ENCODE peak calls at places on chromosome X, in eight cellular contexts. E is colonic mucosa; D is Jurkat, Clone E6-1; L is prostate gland; A is esophagus muscularis mucosa; X is foreskin fibroblast; H is SK-N-SH; W is fibroblast of the aortic adventitia. C is an unnamed sample.

GRCh38 chrX:23901805-23902204 is 5.9 kb downstream of the APOO start:
- DNase-seq in E (peak; percentile 72), D (peak; percentile 54), L (peak; percentile 57), A (no peak), X (peak; percentile 80), H (peak; percentile 49), W (peak; percentile 86), C (peak; percentile 60)

GRCh38 chrX:19593684-19594083 is 78.4 kb upstream of the MAP3K15 start:
- DNase-seq in E (no peak), D (peak; percentile 43), L (no peak), A (no peak), X (peak; percentile 66), H (peak; percentile 59), W (peak; percentile 65), C (peak; percentile 44)

GRCh38 chrX:132961511-132961910 is 3.1 kb upstream of the HS6ST2 start:
- DNase-seq in E (no peak), D (no peak), L (no peak), A (peak; percentile 39), X (no peak), H (no peak), W (no peak), C (no peak)

GRCh38 chrX:73765776-73766465 is 202.9 kb downstream of the CHIC1 start:
- DNase-seq in E (no peak), D (peak; percentile 59), L (no peak), A (no peak), X (no peak), H (no peak), W (no peak), C (no peak)

GRCh38 chrX:71665747-71666146 is 1.6 kb upstream of the LOC101059915 start:
- DNase-seq in E (no peak), D (no peak), L (no peak), A (no peak), X (no peak), H (no peak), W (no peak), C (no peak)

GRCh38 chrX:34371740-34372139 is 239.6 kb upstream of the FAM47A start:
- DNase-seq in E (no peak), D (no peak), L (no peak), A (no peak), X (peak; percentile 4), H (no peak), W (no peak), C (no peak)

GRCh38 chrX:93673056-93673868 is at the start of gene NAP1L3:
- DNase-seq in E (peak; percentile 27), D (peak; percentile 76), L (peak; percentile 38), A (no peak), X (peak; percentile 3), H (peak; percentile 78), W (peak; percentile 58), C (peak; percentile 14)

GRCh38 chrX:63934791-63935190 is 149.8 kb upstream of the ARHGEF9 start:
- DNase-seq in E (no peak), D (no peak), L (no peak), A (no peak), X (no peak), H (no peak), W (no peak), C (no peak)

GRCh38 chrX:124223524-124223923 is 108.9 kb upstream of the TEX13D start:
- DNase-seq in E (no peak), D (no peak), L (no peak), A (no peak), X (no peak), H (no peak), W (no peak), C (no peak)

GRCh38 chrX:69317721-69318120 is 152.5 kb upstream of the PJA1 start:
- DNase-seq in E (peak; percentile 3), D (no peak), L (no peak), A (peak; percentile 29), X (no peak), H (peak; percentile 1), W (no peak), C (no peak)

GRCh38 chrX:72572248-72573157 is at the start of gene HDAC8:
- DNase-seq in E (peak; percentile 72), D (peak; percentile 67), L (peak; percentile 53), A (peak; percentile 91), X (peak; percentile 87), H (peak; percentile 80), W (peak; percentile 91), C (no peak)

GRCh38 chrX:129600981-129601424 is 53.8 kb downstream of the APLN start:
- DNase-seq in E (no peak), D (no peak), L (peak; percentile 4), A (no peak), X (peak; percentile 61), H (peak; percentile 51), W (peak; percentile 43), C (no peak)

GRCh38 chrX:79715448-79715847 is 299.1 kb upstream of the TBX22 start:
- DNase-seq in E (no peak), D (no peak), L (no peak), A (no peak), X (no peak), H (peak; percentile 36), W (no peak), C (no peak)

GRCh38 chrX:47244676-47245075 is 11.9 kb downstream of the USP11 start:
- DNase-seq in E (no peak), D (no peak), L (no peak), A (no peak), X (no peak), H (no peak), W (no peak), C (no peak)

GRCh38 chrX:53714580-53715335 is 28.2 kb upstream of the HUWE1 start:
- DNase-seq in E (no peak), D (peak; percentile 69), L (peak; percentile 62), A (no peak), X (peak; percentile 52), H (no peak), W (peak; percentile 54), C (no peak)

GRCh38 chrX:40268126-40268525 is 170.4 kb upstream of the BCOR start:
- DNase-seq in E (no peak), D (no peak), L (no peak), A (no peak), X (peak; percentile 45), H (no peak), W (peak; percentile 55), C (no peak)

DNA sequence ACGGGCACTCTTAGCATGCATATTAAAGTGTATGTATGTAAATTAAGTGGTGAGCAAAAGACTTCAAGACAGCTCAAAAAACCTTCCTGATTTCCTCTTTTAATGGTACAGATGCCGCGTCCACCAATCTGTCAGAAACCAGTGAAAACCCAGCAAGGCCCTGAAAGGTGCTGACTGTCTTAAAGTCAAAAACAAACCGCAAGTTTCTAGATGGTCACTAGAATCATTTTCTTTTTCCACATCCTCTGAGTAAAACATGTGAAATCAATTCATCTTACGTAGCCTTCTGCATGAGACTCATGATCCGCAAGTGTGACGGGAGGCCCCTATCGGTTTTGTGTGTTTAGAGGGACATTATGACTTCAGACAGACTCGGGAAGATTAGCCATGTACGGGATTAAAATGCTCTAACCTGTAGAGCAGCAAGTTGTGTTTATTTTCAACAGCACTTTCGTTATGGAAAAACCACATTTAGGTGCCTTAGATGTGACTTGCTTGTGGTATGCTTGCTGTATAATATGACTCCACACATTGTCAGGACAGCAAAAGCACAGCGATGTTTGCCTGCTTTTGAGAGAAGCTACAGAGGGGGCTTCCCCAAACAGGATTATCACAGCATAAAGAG is 88.2 kb upstream of the STS start:
- DNase-seq in E (no peak), D (no peak), L (no peak), A (no peak), X (no peak), H (no peak), W (no peak), C (no peak)
- H3K4me3 ChIP-seq in E (no peak overlapping the region), D (no peak overlapping the region), L (no peak overlapping the region), A (no peak overlapping the region), X (no peak overlapping the region), H (no peak overlapping the region), W (no peak overlapping the region), C (no peak overlapping the region)

DNA sequence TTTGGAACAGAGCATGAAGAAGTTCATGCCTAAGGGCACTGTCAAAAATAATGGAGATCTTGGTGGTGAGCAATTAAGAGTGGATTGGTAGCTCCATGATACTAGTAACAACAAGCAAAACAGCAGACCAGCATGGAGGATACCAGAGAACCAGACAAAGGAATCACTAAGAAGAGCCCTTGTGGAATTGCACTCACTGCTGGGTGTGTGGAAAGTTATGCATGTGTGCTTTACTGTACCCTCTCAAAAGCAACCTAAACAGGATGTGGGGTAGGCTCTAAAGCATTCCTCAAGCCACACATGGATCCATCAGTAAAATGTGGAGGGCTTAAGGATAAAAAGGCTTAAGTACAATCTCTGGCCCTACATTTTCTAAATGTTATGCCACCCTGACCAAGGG is 69.5 kb downstream of the AR start:
- DNase-seq in E (no peak), D (no peak), L (no peak), A (no peak), X (peak; percentile 39), H (no peak), W (no peak), C (no peak)
- H3K4me3 ChIP-seq in E (no peak overlapping the region), D (no peak overlapping the region), L (no peak overlapping the region), A (no peak overlapping the region), X (no peak overlapping the region), H (no peak overlapping the region), W (no peak overlapping the region), C (no peak overlapping the region)

GRCh38 chrX:49155243-49155899 is 7.2 kb upstream of the MAGIX start:
- DNase-seq in E (peak; percentile 81), D (peak; percentile 79), L (peak; percentile 36), A (no peak), X (peak; percentile 81), H (no peak), W (peak; percentile 63), C (no peak)
- H3K4me3 ChIP-seq in E (peak overlapping the region; percentile 28), D (peak overlapping the region; percentile 63), L (peak overlapping the region; percentile 40), A (peak overlapping the region; percentile 57), X (peak overlapping the region; percentile 63), H (peak overlapping the region; percentile 54), W (peak overlapping the region; percentile 54), C (peak overlapping the region; percentile 67)

GRCh38 chrX:45760187-45760742 is 559.6 kb upstream of the DIPK2B start:
- DNase-seq in E (no peak), D (no peak), L (no peak), A (no peak), X (peak; percentile 31), H (no peak), W (no peak), C (no peak)

GRCh38 chrX:45757272-45757671 is 556.6 kb upstream of the DIPK2B start:
- DNase-seq in E (no peak), D (no peak), L (no peak), A (no peak), X (no peak), H (no peak), W (no peak), C (no peak)

GRCh38 chrX:45758319-45758718 is 557.6 kb upstream of the DIPK2B start:
- DNase-seq in E (no peak), D (peak; percentile 72), L (no peak), A (no peak), X (peak; percentile 83), H (no peak), W (peak; percentile 91), C (no peak)

GRCh38 chrX:45756562-45756961 is 555.9 kb upstream of the DIPK2B start:
- DNase-seq in E (no peak), D (peak; percentile 79), L (peak; percentile 34), A (no peak), X (peak; percentile 37), H (no peak), W (no peak), C (no peak)

GRCh38 chrX:45758738-45759397 is 558.2 kb upstream of the DIPK2B start:
- DNase-seq in E (no peak), D (no peak), L (no peak), A (no peak), X (peak; percentile 66), H (no peak), W (no peak), C (no peak)
- H3K4me3 ChIP-seq in E (no peak overlapping the region), D (no peak overlapping the region), L (no peak overlapping the region), A (no peak overlapping the region), X (no peak overlapping the region), H (peak overlapping the region; percentile 50), W (peak overlapping the region; percentile 7), C (no peak overlapping the region)

C was measured in SK-N-MC.